ENCODE peak calls at places on chromosomes 5 and 9, in seven cellular contexts. Z is endothelial cell of umbilical vein, V is suprapubic skin, O is ovary, K is heart left ventricle, L is spleen, M is Peyer's patch. R is an unnamed sample.
A peak's percentile ranks its signal among the peaks of the same experiment; 100 is the strongest.

GRCh38 chr5:159178978-159179377 is 30.4 kb downstream of the RNF145 start:
- DNase-seq in L (no peak), Z (peak; percentile 97), K (no peak), O (peak; percentile 16), M (no peak), V (no peak), R (peak; percentile 38)

GRCh38 chr5:82153082-82153481 is 125.1 kb downstream of the RPS23 start:
- DNase-seq in L (no peak), M (no peak), Z (no peak), K (no peak), V (no peak), O (no peak), R (no peak)

GRCh38 chr9:78294290-78295176 is 2.4 kb upstream of the PSAT1 start:
- DNase-seq in L (no peak), Z (no peak), K (no peak), M (no peak), O (no peak), V (no peak), R (no peak)

GRCh38 chr9:110900451-110900850 is 137.8 kb downstream of the LPAR1 start:
- DNase-seq in O (no peak), L (no peak), Z (peak; percentile 33), K (no peak), V (no peak), M (no peak), R (no peak)

GRCh38 chr5:74360535-74361210 is 279.9 kb downstream of the ENC1 start:
- DNase-seq in M (no peak), V (no peak), Z (no peak), L (no peak), O (no peak), K (no peak), R (no peak)

GRCh38 chr5:31232273-31232888 is 38.9 kb downstream of the CDH6 start:
- DNase-seq in L (no peak), V (no peak), M (no peak), O (no peak), Z (peak; percentile 17), K (peak; percentile 50), R (no peak)

GRCh38 chr9:72858089-72858912 is 94.6 kb downstream of the ALDH1A1 start:
- DNase-seq in V (no peak), K (no peak), Z (peak; percentile 26), O (peak; percentile 19), L (no peak), M (no peak), R (no peak)

GRCh38 chr9:70412678-70413426 is 1.6 kb downstream of the KLF9 start:
- DNase-seq in M (peak; percentile 48), O (peak; percentile 87), Z (peak; percentile 81), V (peak; percentile 95), L (peak; percentile 93), K (peak; percentile 93), R (peak; percentile 87)

GRCh38 chr5:141841376-141841775 is 36.8 kb downstream of the PCDH1 start:
- DNase-seq in K (no peak), L (no peak), M (no peak), Z (peak; percentile 49), V (no peak), O (no peak), R (no peak)

GRCh38 chr5:136174021-136174659 is 18.8 kb downstream of the SMIM32 start:
- DNase-seq in V (no peak), L (no peak), Z (peak; percentile 57), K (no peak), O (no peak), M (no peak), R (no peak)

GRCh38 chr9:138077126-138077525 is 199.5 kb downstream of the CACNA1B start:
- DNase-seq in O (no peak), V (peak; percentile 37), L (peak; percentile 41), K (peak; percentile 3), Z (no peak), M (peak; percentile 4), R (no peak)

GRCh38 chr5:115718853-115719252 is 93.0 kb upstream of the TMED7 start:
- DNase-seq in Z (no peak), K (no peak), L (no peak), O (no peak), M (no peak), V (no peak), R (no peak)

GRCh38 chr5:14134086-14134485 is 9.1 kb upstream of the TRIO start:
- DNase-seq in K (no peak), O (no peak), L (no peak), Z (no peak), V (no peak), M (no peak), R (no peak)

GRCh38 chr5:116495786-116496185 is 78.8 kb downstream of the SEMA6A start:
- DNase-seq in M (no peak), Z (no peak), L (no peak), V (no peak), K (no peak), O (no peak), R (no peak)

GRCh38 chr5:178287791-178288105 is 55.1 kb upstream of the PHYKPL start:
- DNase-seq in V (no peak), Z (no peak), L (peak; percentile 67), M (no peak), O (no peak), K (no peak), R (no peak)

GRCh38 chr5:72282878-72283277 is 37.2 kb downstream of the MRPS27 start:
- DNase-seq in K (no peak), Z (peak; percentile 68), V (no peak), L (no peak), M (no peak), O (no peak), R (no peak)

GRCh38 chr9:78073722-78074121 is 42.1 kb upstream of the GNAQ start:
- DNase-seq in V (no peak), Z (no peak), L (no peak), O (no peak), K (no peak), M (no peak), R (no peak)

GRCh38 chr5:33379757-33380156 is 61.0 kb upstream of the TARS1 start:
- DNase-seq in K (no peak), V (no peak), O (no peak), L (no peak), M (no peak), Z (peak; percentile 56), R (no peak)

GRCh38 chr9:124392254-124392653 is 23.0 kb downstream of the PSMB7 start:
- DNase-seq in M (no peak), O (no peak), V (no peak), L (peak; percentile 81), Z (no peak), K (no peak), R (no peak)

GRCh38 chr9:121153642-121154041 is 48.0 kb downstream of the RAB14 start:
- DNase-seq in Z (no peak), L (no peak), V (no peak), K (no peak), O (no peak), M (no peak), R (no peak)

GRCh38 chr9:121160025-121160424 is 41.6 kb downstream of the RAB14 start:
- DNase-seq in V (no peak), Z (no peak), K (no peak), O (no peak), L (no peak), M (no peak), R (no peak)

GRCh38 chr9:121156263-121156731 is 45.4 kb downstream of the RAB14 start:
- DNase-seq in L (no peak), M (peak; percentile 25), V (no peak), O (no peak), Z (peak; percentile 45), K (no peak), R (no peak)

GRCh38 chr9:121154782-121155181 is 46.9 kb downstream of the RAB14 start:
- DNase-seq in L (no peak), M (no peak), Z (no peak), O (no peak), V (no peak), K (no peak), R (no peak)

DNA sequence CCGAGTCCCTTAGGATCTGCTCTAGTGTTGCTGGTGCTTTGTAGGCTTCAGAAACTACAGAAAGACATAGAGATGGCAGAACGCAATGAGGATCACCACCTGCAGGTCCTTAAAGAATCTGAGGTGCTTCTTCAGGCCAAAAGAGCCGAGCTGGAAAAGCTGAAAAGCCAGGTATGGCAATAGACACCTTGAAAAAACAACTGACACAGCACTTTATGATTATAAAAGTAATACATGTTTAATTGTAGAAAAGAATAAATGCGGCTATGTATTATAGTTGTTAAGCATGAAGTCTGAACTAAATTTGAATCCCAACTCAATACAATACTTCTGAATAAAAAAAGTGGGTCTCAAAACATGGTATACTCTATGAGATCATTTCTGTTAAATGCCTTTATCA is 43.7 kb downstream of the RAB14 start:
- DNase-seq in M (no peak), O (no peak), L (no peak), V (no peak), Z (no peak), K (no peak), R (no peak)
- H3K36me3 ChIP-seq in M (peaks cover 43% of the 10 kb centered on the region), O (no peaks in the 10 kb centered on the region), L (no peaks in the 10 kb centered on the region), V (peaks cover 48% of the 10 kb centered on the region), Z (peaks cover 20% of the 10 kb centered on the region), K (no peaks in the 10 kb centered on the region), R (peaks cover 4% of the 10 kb centered on the region)

GRCh38 chr5:65811004-65811403 is 89.0 kb downstream of the NLN start:
- DNase-seq in K (no peak), M (no peak), L (no peak), Z (no peak), V (no peak), O (no peak), R (no peak)
- TF ChIP-seq POLR2A in K (no peak), M (no peak), L (no peak), Z (no peak), V (no peak), O (no peak), R (no peak)

DNA sequence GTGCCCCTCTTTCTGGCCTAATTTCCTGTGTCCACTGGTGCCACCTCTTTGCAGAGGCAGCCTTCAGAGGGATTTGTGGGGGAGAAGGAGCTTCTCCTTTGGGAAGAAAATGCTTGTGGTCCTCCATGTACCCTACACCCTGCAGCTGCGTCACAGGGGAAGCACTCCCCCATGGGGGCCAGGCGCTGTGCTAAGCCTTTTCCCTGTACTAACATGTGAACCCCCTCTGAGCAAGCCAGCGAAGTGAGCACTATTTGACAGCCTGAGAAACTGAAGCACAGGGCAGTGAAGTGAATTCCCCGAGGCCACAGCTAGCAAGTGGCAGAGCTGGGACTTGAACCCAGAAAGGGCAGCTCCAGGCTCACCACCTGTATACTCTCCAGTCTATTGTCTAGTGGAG is 32.3 kb downstream of the ERGIC1 start:
- DNase-seq in O (no peak), L (peak; percentile 47), Z (no peak), V (no peak), M (no peak), K (no peak), R (no peak)
- H3K4me1 ChIP-seq in O (peaks cover 45% of the 10 kb centered on the region), L (peaks cover 55% of the 10 kb centered on the region), Z (peaks cover 48% of the 10 kb centered on the region), V (peaks cover 70% of the 10 kb centered on the region), M (no peaks in the 10 kb centered on the region), K (peaks cover 86% of the 10 kb centered on the region), R (peaks cover 43% of the 10 kb centered on the region)

GRCh38 chr5:128408622-128409021 is 129.4 kb downstream of the FBN2 start:
- DNase-seq in M (no peak), K (no peak), Z (no peak), L (no peak), V (no peak), O (no peak), R (no peak)
- H3K36me3 ChIP-seq in M (no peaks in the 10 kb centered on the region), K (no peaks in the 10 kb centered on the region), Z (no peaks in the 10 kb centered on the region), L (no peaks in the 10 kb centered on the region), V (no peaks in the 10 kb centered on the region), O (no peaks in the 10 kb centered on the region), R (no peaks in the 10 kb centered on the region)